ENCODE peak calls at places on chromosome 1, in nine cellular contexts. J is tibial nerve, R is cardiac muscle cell, O is ovary, Q is left ventricle myocardium inferior, V is upper lobe of right lung, F is fibroblast of lung, I is body of pancreas, L is pancreas. G is an unnamed sample.

GRCh38 chr1:240457203-240457602 is 154.8 kb downstream of the GREM2 start:
- DNase-seq in V (no peak), Q (no peak), O (no peak), R (no peak), J (no peak), F (no peak), L (no peak), I (no peak), G (no peak)

GRCh38 chr1:200628223-200628868 is 7.8 kb upstream of the KIF14 start:
- DNase-seq in F (no peak), R (no peak), J (no peak), Q (no peak), L (no peak), I (no peak), O (no peak), V (no peak), G (peak; percentile 81)

GRCh38 chr1:202837746-202838145 is 27.0 kb downstream of the PCAT6 start:
- DNase-seq in I (no peak), Q (no peak), R (no peak), F (no peak), O (no peak), V (no peak), L (no peak), J (no peak), G (no peak)

GRCh38 chr1:209751627-209752231 is 4.1 kb upstream of the TRAF3IP3 start:
- DNase-seq in L (no peak), R (no peak), O (no peak), V (no peak), J (no peak), I (no peak), F (no peak), Q (no peak), G (peak; percentile 73)

GRCh38 chr1:158999301-159000069 is 10.2 kb upstream of the IFI16 start:
- DNase-seq in V (no peak), J (peak; percentile 95), I (peak; percentile 42), Q (peak; percentile 69), F (peak; percentile 94), L (no peak), O (peak; percentile 87), R (peak; percentile 99), G (no peak)

GRCh38 chr1:90339822-90340221 is 344.9 kb downstream of the ZNF326 start:
- DNase-seq in L (no peak), O (no peak), V (no peak), J (no peak), Q (no peak), R (no peak), I (no peak), F (no peak), G (no peak)

GRCh38 chr1:5910276-5910620 is 82.0 kb downstream of the NPHP4 start:
- DNase-seq in L (no peak), R (no peak), F (no peak), V (no peak), I (no peak), O (no peak), J (no peak), Q (no peak), G (no peak)

GRCh38 chr1:54968581-54968980 is 11.8 kb upstream of the TMEM61 start:
- DNase-seq in Q (no peak), I (no peak), V (no peak), J (no peak), R (no peak), F (no peak), L (no peak), O (no peak), G (no peak)

GRCh38 chr1:26703466-26703865 is 7.7 kb downstream of the ARID1A start:
- DNase-seq in Q (no peak), O (no peak), J (no peak), R (no peak), L (no peak), V (no peak), F (no peak), I (no peak), G (no peak)

GRCh38 chr1:26702680-26703038 is 6.8 kb downstream of the ARID1A start:
- DNase-seq in Q (no peak), V (no peak), L (no peak), J (no peak), O (no peak), I (no peak), R (no peak), F (no peak), G (no peak)

GRCh38 chr1:26704629-26705028 is 8.8 kb downstream of the ARID1A start:
- DNase-seq in J (no peak), R (no peak), O (no peak), V (no peak), L (no peak), Q (no peak), I (no peak), F (no peak), G (no peak)

GRCh38 chr1:26705788-26706237 is 10.0 kb downstream of the ARID1A start:
- DNase-seq in O (no peak), J (no peak), V (no peak), Q (no peak), I (no peak), L (no peak), F (peak; percentile 95), R (peak; percentile 70), G (no peak)

DNA sequence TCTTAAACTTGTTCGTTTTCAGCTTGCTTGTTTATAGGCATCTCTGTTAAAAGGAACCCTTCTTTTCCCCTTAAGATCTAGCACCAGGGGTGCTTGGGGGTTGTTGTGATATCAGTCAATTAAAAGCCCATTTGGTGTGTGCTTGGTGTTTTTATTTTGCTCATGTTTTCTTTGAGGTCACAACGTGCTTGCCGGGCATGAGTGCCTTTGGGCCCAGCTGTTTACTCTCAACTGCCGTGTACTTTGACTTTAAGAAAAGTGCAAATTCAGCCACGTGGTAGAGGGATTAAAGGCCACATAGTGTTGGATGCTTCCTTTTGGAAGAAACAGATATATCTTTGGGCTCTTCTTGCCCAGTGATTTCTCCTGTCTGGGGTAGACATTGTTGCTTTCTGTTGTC is 10.5 kb downstream of the ARID1A start:
- DNase-seq in R (no peak), V (no peak), J (no peak), F (no peak), I (no peak), L (no peak), Q (no peak), O (peak; percentile 19), G (no peak)
- H3K4me3 ChIP-seq in R (no peak overlapping the region), V (no peak overlapping the region), J (no peak overlapping the region), F (no peak overlapping the region), I (no peak overlapping the region), L (no peak overlapping the region), Q (peak overlapping the region; percentile 5), O (no peak overlapping the region), G (no peak overlapping the region)

GRCh38 chr1:212980123-212980800 is 29.9 kb downstream of the VASH2 start:
- DNase-seq in O (no peak), F (peak; percentile 89), J (no peak), Q (peak; percentile 44), R (peak; percentile 48), I (peak; percentile 19), L (no peak), V (no peak), G (no peak)
- H3K36me3 ChIP-seq in O (no peaks in the 10 kb centered on the region), F (no peaks in the 10 kb centered on the region), J (no peaks in the 10 kb centered on the region), Q (no peaks in the 10 kb centered on the region), R (no peaks in the 10 kb centered on the region), I (no peaks in the 10 kb centered on the region), L (no peaks in the 10 kb centered on the region), V (no peaks in the 10 kb centered on the region), G (peaks cover 14% of the 10 kb centered on the region)

GRCh38 chr1:3865606-3866160 is 8.4 kb downstream of the DFFB start:
- DNase-seq in Q (no peak), O (no peak), V (no peak), R (no peak), F (no peak), J (no peak), I (no peak), L (no peak), G (no peak)

GRCh38 chr1:3872546-3872945 is 15.3 kb downstream of the DFFB start:
- DNase-seq in O (no peak), I (no peak), F (no peak), V (no peak), Q (no peak), R (no peak), L (no peak), J (no peak), G (no peak)

GRCh38 chr1:3871451-3871805 is 14.2 kb downstream of the DFFB start:
- DNase-seq in L (no peak), F (no peak), V (no peak), R (no peak), J (no peak), Q (no peak), I (no peak), O (no peak), G (no peak)

GRCh38 chr1:3868464-3869006 is 11.3 kb downstream of the DFFB start:
- DNase-seq in V (no peak), O (no peak), J (no peak), F (no peak), L (no peak), R (no peak), Q (no peak), I (no peak), G (no peak)

GRCh38 chr1:3869751-3870301 is 12.6 kb downstream of the DFFB start:
- DNase-seq in L (no peak), R (peak; percentile 17), V (no peak), Q (no peak), F (peak; percentile 12), O (no peak), J (no peak), I (no peak), G (no peak)
- TF ChIP-seq CTCF in L (no peak), R (no peak), V (no peak), Q (no peak), F (no peak), O (no peak), J (no peak), I (no peak), G (no peak)

GRCh38 chr1:192835116-192835515 is 26.3 kb downstream of the RGS2 start:
- DNase-seq in R (no peak), F (no peak), Q (no peak), L (no peak), I (no peak), J (no peak), V (no peak), O (no peak), G (no peak)

GRCh38 chr1:192844360-192844759 is 35.5 kb downstream of the RGS2 start:
- DNase-seq in V (no peak), J (no peak), F (no peak), L (no peak), I (no peak), Q (no peak), R (no peak), O (no peak), G (no peak)

DNA sequence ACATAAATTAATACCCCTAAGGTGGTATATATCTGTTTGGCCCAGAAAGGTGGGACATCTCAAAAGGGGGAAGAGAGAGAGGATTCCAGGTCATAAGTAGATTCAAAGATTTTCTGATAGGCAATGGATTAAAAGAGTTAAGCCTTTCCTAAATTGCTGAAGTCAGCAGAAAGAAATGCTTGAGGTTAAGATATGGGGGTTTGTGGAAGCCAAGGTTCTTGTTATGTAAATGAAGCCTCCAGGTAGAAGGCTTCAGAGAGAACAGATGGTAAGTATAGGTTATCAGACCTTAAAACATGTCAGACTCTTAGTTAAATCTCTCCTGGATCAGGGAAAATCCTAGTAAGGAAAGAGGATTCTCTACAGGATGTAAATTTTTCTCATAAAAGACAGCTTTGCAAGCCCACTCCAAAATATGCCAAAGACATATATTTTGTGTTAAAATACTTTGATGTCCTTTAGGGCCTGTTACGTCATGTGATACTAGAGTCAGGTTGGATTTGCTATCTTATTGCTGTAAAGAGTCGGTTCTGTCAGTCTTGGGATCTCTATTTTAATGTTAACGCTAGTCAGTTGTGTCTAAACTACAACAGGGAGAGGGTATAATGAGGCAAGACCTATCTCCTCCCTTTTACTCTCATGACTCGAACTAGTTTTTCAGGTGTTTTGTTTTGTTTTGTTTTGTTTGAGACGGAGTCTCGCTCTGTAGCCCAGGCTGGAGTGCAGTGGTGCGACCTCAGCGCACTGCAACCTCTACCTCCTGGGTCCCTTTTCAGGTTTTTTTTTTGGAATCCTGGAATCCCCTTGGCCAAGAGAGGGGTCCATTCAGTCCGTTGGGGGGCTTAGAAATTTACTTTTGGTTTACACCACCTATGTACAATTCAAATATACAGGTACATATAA is 30.6 kb downstream of the RGS2 start:
- DNase-seq in F (no peak), I (no peak), V (no peak), R (no peak), Q (no peak), J (no peak), L (no peak), O (no peak), G (no peak)
- H3K4me3 ChIP-seq in F (no peak overlapping the region), I (no peak overlapping the region), V (no peak overlapping the region), R (no peak overlapping the region), Q (no peak overlapping the region), J (no peak overlapping the region), L (no peak overlapping the region), O (no peak overlapping the region), G (no peak overlapping the region)

G was measured in GM06990.